ENCODE peak calls at places on chromosomes 12 and 14, in five cellular contexts. One of them, this sample, is unnamed.

GRCh38 chr12:105453306-105453705 is 122.8 kb downstream of the C12orf75 start:
- DNase-seq in A549: no peak
- DNase-seq in heart left ventricle: no peak
- DNase-seq in kidney: no peak
- DNase-seq in D721Med: no peak
- DNase-seq in this sample: no peak

GRCh38 chr12:89372584-89373370 is 20.5 kb upstream of the DUSP6 start:
- DNase-seq in A549: no peak
- DNase-seq in heart left ventricle: no peak
- DNase-seq in kidney: no peak
- DNase-seq in D721Med: no peak
- DNase-seq in this sample: no peak

GRCh38 chr12:55983229-55983849 is 9.5 kb downstream of the RAB5B start:
- DNase-seq in A549: no peak
- DNase-seq in heart left ventricle: no peak
- DNase-seq in kidney: no peak
- DNase-seq in D721Med: no peak
- DNase-seq in this sample: no peak

GRCh38 chr14:71994416-71994815 is 62.2 kb downstream of the RGS6 start:
- DNase-seq in A549: no peak
- DNase-seq in heart left ventricle: no peak
- DNase-seq in kidney: no peak
- DNase-seq in D721Med: no peak
- DNase-seq in this sample: no peak

GRCh38 chr12:26100966-26101744 is 23.7 kb downstream of the BHLHE41 start:
- DNase-seq in A549: no peak
- DNase-seq in heart left ventricle: no peak
- DNase-seq in kidney: no peak
- DNase-seq in D721Med: no peak
- DNase-seq in this sample: no peak

GRCh38 chr12:102483466-102483865 is 3.1 kb upstream of the IGF1 start:
- DNase-seq in A549: no peak
- DNase-seq in heart left ventricle: no peak
- DNase-seq in kidney: no peak
- DNase-seq in D721Med: no peak
- DNase-seq in this sample: no peak

GRCh38 chr12:52119398-52120254 is 40.1 kb downstream of the SMIM41 start:
- DNase-seq in A549: peak
- DNase-seq in heart left ventricle: no peak
- DNase-seq in kidney: peak
- DNase-seq in D721Med: peak
- DNase-seq in this sample: peak

GRCh38 chr14:100473249-100473648 is 114.0 kb downstream of the BEGAIN start:
- DNase-seq in A549: no peak
- DNase-seq in heart left ventricle: no peak
- DNase-seq in kidney: no peak
- DNase-seq in D721Med: no peak
- DNase-seq in this sample: no peak

GRCh38 chr14:34568803-34569202 is 29.3 kb upstream of the EAPP start:
- DNase-seq in A549: no peak
- DNase-seq in heart left ventricle: no peak
- DNase-seq in kidney: no peak
- DNase-seq in D721Med: no peak
- DNase-seq in this sample: no peak

GRCh38 chr14:85531594-85532391 is 1.8 kb downstream of the FLRT2 start:
- DNase-seq in A549: peak
- DNase-seq in heart left ventricle: peak
- DNase-seq in kidney: peak
- DNase-seq in D721Med: no peak
- DNase-seq in this sample: peak

GRCh38 chr12:89574736-89575208 is 48.9 kb upstream of the POC1B start:
- DNase-seq in A549: peak
- DNase-seq in heart left ventricle: no peak
- DNase-seq in kidney: no peak
- DNase-seq in D721Med: no peak
- DNase-seq in this sample: no peak

GRCh38 chr14:100696017-100696416 is 30.7 kb upstream of the DLK1 start:
- DNase-seq in A549: no peak
- DNase-seq in heart left ventricle: no peak
- DNase-seq in kidney: no peak
- DNase-seq in D721Med: no peak
- DNase-seq in this sample: no peak

GRCh38 chr14:72804653-72805180 is 89.2 kb downstream of the DPF3 start:
- DNase-seq in A549: no peak
- DNase-seq in heart left ventricle: no peak
- DNase-seq in kidney: no peak
- DNase-seq in D721Med: no peak
- DNase-seq in this sample: no peak

GRCh38 chr14:61511558-61511924 is 183.8 kb upstream of the HIF1A start:
- DNase-seq in A549: no peak
- DNase-seq in heart left ventricle: no peak
- DNase-seq in kidney: no peak
- DNase-seq in D721Med: no peak
- DNase-seq in this sample: no peak

GRCh38 chr14:82710257-82710841 is 1176.7 kb upstream of the SEL1L start:
- DNase-seq in A549: peak
- DNase-seq in heart left ventricle: no peak
- DNase-seq in kidney: no peak
- DNase-seq in D721Med: peak
- DNase-seq in this sample: peak

GRCh38 chr14:74647834-74648361 is 35.9 kb upstream of the LTBP2 start:
- DNase-seq in A549: no peak
- DNase-seq in heart left ventricle: no peak
- DNase-seq in kidney: no peak
- DNase-seq in D721Med: no peak
- DNase-seq in this sample: no peak

GRCh38 chr14:77142289-77142814 is 761 bp upstream of the ZDHHC22 start:
- DNase-seq in A549: no peak
- DNase-seq in heart left ventricle: no peak
- DNase-seq in kidney: no peak
- DNase-seq in D721Med: peak
- DNase-seq in this sample: no peak

GRCh38 chr12:32181498-32182175 is 75.0 kb downstream of the BICD1 start:
- DNase-seq in A549: no peak
- DNase-seq in heart left ventricle: no peak
- DNase-seq in kidney: no peak
- DNase-seq in D721Med: no peak
- DNase-seq in this sample: no peak

GRCh38 chr12:95265765-95266164 is 48.2 kb downstream of the VEZT start:
- DNase-seq in A549: no peak
- DNase-seq in heart left ventricle: no peak
- DNase-seq in kidney: no peak
- DNase-seq in D721Med: no peak
- DNase-seq in this sample: no peak

GRCh38 chr14:77023001-77023996 is 5.2 kb downstream of the IRF2BPL start:
- DNase-seq in A549: peak
- DNase-seq in heart left ventricle: no peak
- DNase-seq in kidney: no peak
- DNase-seq in D721Med: no peak
- DNase-seq in this sample: no peak

GRCh38 chr14:31894351-31894750 is 182.8 kb upstream of the ARHGAP5 start:
- DNase-seq in A549: no peak
- DNase-seq in heart left ventricle: no peak
- DNase-seq in kidney: no peak
- DNase-seq in D721Med: no peak
- DNase-seq in this sample: no peak

GRCh38 chr12:96093543-96094196 is 58.3 kb upstream of the LTA4H start:
- DNase-seq in A549: no peak
- DNase-seq in heart left ventricle: no peak
- DNase-seq in kidney: no peak
- DNase-seq in D721Med: no peak
- DNase-seq in this sample: no peak

GRCh38 chr12:51000245-51000644 is 25.9 kb downstream of the SLC11A2 start:
- DNase-seq in A549: peak
- DNase-seq in heart left ventricle: no peak
- DNase-seq in kidney: no peak
- DNase-seq in D721Med: no peak
- DNase-seq in this sample: no peak

GRCh38 chr14:60933920-60934655 is 46.8 kb downstream of the TRMT5 start:
- DNase-seq in A549: no peak
- DNase-seq in heart left ventricle: no peak
- DNase-seq in kidney: no peak
- DNase-seq in D721Med: no peak
- DNase-seq in this sample: no peak

GRCh38 chr12:3097186-3097804 is 20.1 kb downstream of the TSPAN9 start:
- DNase-seq in A549: no peak
- DNase-seq in heart left ventricle: peak
- DNase-seq in kidney: peak
- DNase-seq in D721Med: no peak
- DNase-seq in this sample: peak

GRCh38 chr12:58814036-58814435 is 106.3 kb downstream of the LRIG3 start:
- DNase-seq in A549: no peak
- DNase-seq in heart left ventricle: no peak
- DNase-seq in kidney: no peak
- DNase-seq in D721Med: no peak
- DNase-seq in this sample: no peak

GRCh38 chr14:57346741-57347140 is 43.6 kb upstream of the NAA30 start:
- DNase-seq in A549: no peak
- DNase-seq in heart left ventricle: no peak
- DNase-seq in kidney: no peak
- DNase-seq in D721Med: no peak
- DNase-seq in this sample: no peak

GRCh38 chr14:100857196-100857922 is 31.4 kb downstream of the MEG3 start:
- DNase-seq in A549: no peak
- DNase-seq in heart left ventricle: peak
- DNase-seq in kidney: peak
- DNase-seq in D721Med: no peak
- DNase-seq in this sample: no peak

GRCh38 chr14:103697196-103697595 is 18.1 kb downstream of the XRCC3 start:
- DNase-seq in A549: no peak
- DNase-seq in heart left ventricle: no peak
- DNase-seq in kidney: peak
- DNase-seq in D721Med: no peak
- DNase-seq in this sample: no peak
- TF ChIP-seq CTCF in A549: no peak
- TF ChIP-seq CTCF in heart left ventricle: no peak
- TF ChIP-seq CTCF in kidney: no peak
- TF ChIP-seq CTCF in D721Med: no peak
- TF ChIP-seq CTCF in this sample: no peak

DNA sequence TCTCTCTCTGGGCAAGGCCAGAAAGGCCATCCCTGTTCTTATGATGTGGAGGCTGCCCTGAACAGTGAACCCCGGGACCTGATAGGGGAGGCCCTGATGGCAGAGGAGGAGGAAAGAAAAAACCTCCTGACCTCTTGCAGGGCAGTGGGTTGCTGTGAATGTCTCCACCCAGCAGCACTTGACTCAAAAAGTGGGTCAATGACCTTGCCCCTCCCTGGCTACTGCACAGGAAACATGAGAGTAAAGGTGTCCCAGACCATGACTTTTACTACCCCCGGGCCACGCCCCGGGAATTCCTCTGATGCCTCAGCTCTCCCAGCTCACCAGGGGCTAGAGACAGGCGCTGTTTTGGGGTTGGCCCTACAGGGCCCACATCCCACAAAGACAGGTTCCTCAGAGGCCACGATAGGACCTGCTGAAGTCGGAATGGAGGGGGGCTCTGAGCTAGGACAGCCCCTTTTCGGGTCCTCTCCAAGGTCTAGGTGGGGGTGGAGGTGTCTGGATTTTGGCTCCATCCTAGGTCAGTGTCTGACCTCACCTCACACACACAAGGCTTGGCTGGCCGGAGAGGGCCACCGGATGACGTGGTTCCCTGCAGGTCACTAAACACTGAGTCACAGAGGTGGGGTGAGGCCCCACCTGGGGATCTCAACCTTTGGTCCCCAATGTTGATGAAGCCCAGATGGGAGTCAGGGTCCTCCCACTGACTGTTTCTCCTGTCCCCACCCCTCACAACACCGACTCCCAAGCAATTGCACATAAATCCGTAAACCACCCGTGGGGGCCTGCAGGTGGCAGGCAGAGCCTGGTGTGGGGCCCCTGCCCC is 1.6 kb downstream of the RHOF start:
- DNase-seq in A549: peak
- DNase-seq in heart left ventricle: peak
- DNase-seq in kidney: peak
- DNase-seq in D721Med: no peak
- DNase-seq in this sample: no peak
- TF ChIP-seq CTCF in A549: no peak
- TF ChIP-seq CTCF in heart left ventricle: no peak
- TF ChIP-seq CTCF in kidney: no peak
- TF ChIP-seq CTCF in D721Med: no peak
- TF ChIP-seq CTCF in this sample: no peak

DNA sequence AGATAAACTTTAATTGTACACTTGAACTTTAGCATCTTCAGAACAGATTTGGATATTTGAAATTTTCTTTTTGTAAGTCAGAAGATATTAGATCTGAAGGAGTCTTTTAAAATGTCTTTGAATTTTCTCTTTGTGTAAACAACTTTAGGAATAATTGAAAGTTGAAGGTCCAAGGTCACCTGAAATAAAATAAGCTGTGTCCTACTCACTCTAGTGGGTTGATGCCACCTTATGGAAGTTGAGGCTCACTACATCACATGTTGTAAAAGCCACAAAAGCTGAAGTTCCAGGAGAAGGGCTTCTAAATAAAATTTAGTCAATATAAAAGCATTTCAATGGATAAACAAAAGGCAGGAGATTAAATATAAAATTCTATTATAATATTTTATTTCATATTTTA is 122.0 kb upstream of the ATXN7L3B start:
- DNase-seq in A549: peak
- DNase-seq in heart left ventricle: no peak
- DNase-seq in kidney: no peak
- DNase-seq in D721Med: no peak
- DNase-seq in this sample: peak
- TF ChIP-seq CTCF in A549: peak
- TF ChIP-seq CTCF in heart left ventricle: peak
- TF ChIP-seq CTCF in kidney: peak
- TF ChIP-seq CTCF in D721Med: peak
- TF ChIP-seq CTCF in this sample: peak

DNA sequence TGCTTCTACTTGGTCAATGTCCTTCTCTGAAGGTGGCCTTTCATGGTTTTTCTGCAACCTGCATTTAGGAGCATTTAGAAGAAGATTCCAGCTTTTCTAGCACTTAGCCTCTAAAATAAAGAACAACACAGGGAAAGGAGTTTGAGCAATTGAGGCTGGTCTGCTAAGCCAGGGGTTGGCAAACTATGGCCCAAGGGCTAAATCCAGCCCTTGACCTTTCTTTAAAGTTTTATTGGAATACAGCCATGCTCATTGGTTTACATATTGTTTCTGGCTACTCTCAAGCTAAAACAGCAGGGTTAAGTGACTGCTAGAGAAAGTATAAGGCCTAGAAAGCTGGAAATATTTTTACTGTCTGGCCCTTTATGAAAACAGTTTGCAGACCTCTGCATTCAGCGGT is 39.3 kb downstream of the SPRING1 start:
- DNase-seq in A549: no peak
- DNase-seq in heart left ventricle: no peak
- DNase-seq in kidney: no peak
- DNase-seq in D721Med: no peak
- DNase-seq in this sample: no peak
- TF ChIP-seq CTCF in A549: no peak
- TF ChIP-seq CTCF in heart left ventricle: no peak
- TF ChIP-seq CTCF in kidney: no peak
- TF ChIP-seq CTCF in D721Med: no peak
- TF ChIP-seq CTCF in this sample: no peak

GRCh38 chr12:64181504-64182291 is 40.4 kb downstream of the KICS2 start:
- DNase-seq in A549: peak
- DNase-seq in heart left ventricle: no peak
- DNase-seq in kidney: peak
- DNase-seq in D721Med: no peak
- DNase-seq in this sample: peak
- TF ChIP-seq CTCF in A549: peak
- TF ChIP-seq CTCF in heart left ventricle: peak
- TF ChIP-seq CTCF in kidney: peak
- TF ChIP-seq CTCF in D721Med: peak
- TF ChIP-seq CTCF in this sample: no peak

This sample was measured in endothelial cell.